ENCODE peak calls at places on chromosomes 13 and 19, in four cellular contexts. P is WTC11, W is K562, Z is GM12878. Q is an unnamed sample.

GRCh38 chr19:5193192-5193591 is 147.4 kb downstream of the PTPRS start:
- DNase-seq in P (peak; percentile 60), W (no peak), Z (no peak), Q (no peak)

GRCh38 chr13:37715606-37716015 is 117.0 kb upstream of the POSTN start:
- DNase-seq in P (no peak), W (no peak), Z (no peak), Q (no peak)

GRCh38 chr13:27233964-27234363 is 17.4 kb upstream of the RPL21 start:
- DNase-seq in P (no peak), W (no peak), Z (no peak), Q (no peak)

GRCh38 chr13:73544175-73544574 is 485.4 kb downstream of the KLF5 start:
- DNase-seq in P (no peak), W (no peak), Z (no peak), Q (no peak)

GRCh38 chr19:29798783-29799182 is 13.0 kb upstream of the CCNE1 start:
- DNase-seq in P (no peak), W (no peak), Z (no peak), Q (no peak)

GRCh38 chr19:54523403-54523802 is 20.8 kb downstream of the LAIR2 start:
- DNase-seq in P (no peak), W (no peak), Z (peak; percentile 71), Q (no peak)

GRCh38 chr13:99425485-99426341 is 75.6 kb upstream of the TM9SF2 start:
- DNase-seq in P (no peak), W (no peak), Z (peak; percentile 90), Q (no peak)

GRCh38 chr13:63198076-63198475 is 1782.4 kb upstream of the PCDH20 start:
- DNase-seq in P (no peak), W (no peak), Z (no peak), Q (no peak)

GRCh38 chr13:60410299-60410698 is 13.3 kb downstream of the TDRD3 start:
- DNase-seq in P (no peak), W (no peak), Z (no peak), Q (no peak)

GRCh38 chr13:20161275-20161950 is 561 bp upstream of the GJA3 start:
- DNase-seq in P (no peak), W (no peak), Z (no peak), Q (no peak)

GRCh38 chr19:5103061-5103701 is 134.3 kb downstream of the KDM4B start:
- DNase-seq in P (no peak), W (no peak), Z (no peak), Q (no peak)

GRCh38 chr19:48558018-48558684 is 6.2 kb downstream of the SULT2B1 start:
- DNase-seq in P (peak; percentile 41), W (peak; percentile 49), Z (no peak), Q (peak; percentile 93)

GRCh38 chr19:17333611-17334413 is 843 bp downstream of the ANO8 start:
- DNase-seq in P (peak; percentile 61), W (peak; percentile 72), Z (peak; percentile 16), Q (no peak)

GRCh38 chr19:41218615-41219507 is at the start of gene AXL:
- DNase-seq in P (peak; percentile 82), W (peak; percentile 48), Z (no peak), Q (peak; percentile 25)

GRCh38 chr19:44905437-44906160 is at the start of gene APOE:
- DNase-seq in P (peak; percentile 81), W (peak; percentile 54), Z (no peak), Q (peak; percentile 81)

GRCh38 chr13:28641600-28641926 is 17.4 kb upstream of the POMP start:
- DNase-seq in P (no peak), W (no peak), Z (peak; percentile 85), Q (peak; percentile 10)

GRCh38 chr13:77507931-77508776 is 27.4 kb upstream of the SCEL start:
- DNase-seq in P (no peak), W (no peak), Z (no peak), Q (no peak)
- TF ChIP-seq ETV6 in P (no peak), W (no peak), Z (no peak), Q (no peak)

DNA sequence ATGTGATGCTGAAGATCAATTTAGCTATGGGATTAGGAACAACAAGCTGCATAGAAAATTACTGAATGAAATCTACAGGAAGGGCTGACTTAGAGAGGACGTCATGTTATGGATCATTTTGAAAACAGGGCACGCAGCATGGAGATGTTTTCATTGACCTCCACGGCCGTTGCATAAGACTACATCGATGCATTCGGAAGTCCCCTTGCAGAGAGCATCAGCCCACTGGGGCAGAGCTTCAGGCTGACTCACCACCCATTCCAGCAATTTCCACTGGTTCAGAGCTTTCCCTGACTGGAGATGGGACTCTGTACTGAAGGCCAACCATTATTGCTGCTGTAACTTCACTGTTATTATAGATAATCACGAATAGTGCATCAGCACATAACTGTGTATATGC is 305.3 kb downstream of the IRS2 start:
- DNase-seq in P (no peak), W (no peak), Z (no peak), Q (no peak)
- TF ChIP-seq ETV6 in P (no peak), W (no peak), Z (no peak), Q (no peak)

GRCh38 chr13:93966267-93966936 is 513.1 kb downstream of the DCT start:
- DNase-seq in P (no peak), W (no peak), Z (no peak), Q (peak; percentile 88)

GRCh38 chr13:93959796-93960533 is 519.5 kb downstream of the DCT start:
- DNase-seq in P (no peak), W (no peak), Z (no peak), Q (no peak)

GRCh38 chr13:93965587-93965986 is 513.9 kb downstream of the DCT start:
- DNase-seq in P (no peak), W (no peak), Z (no peak), Q (no peak)

GRCh38 chr13:93967286-93967685 is 512.2 kb downstream of the DCT start:
- DNase-seq in P (no peak), W (no peak), Z (no peak), Q (no peak)

DNA sequence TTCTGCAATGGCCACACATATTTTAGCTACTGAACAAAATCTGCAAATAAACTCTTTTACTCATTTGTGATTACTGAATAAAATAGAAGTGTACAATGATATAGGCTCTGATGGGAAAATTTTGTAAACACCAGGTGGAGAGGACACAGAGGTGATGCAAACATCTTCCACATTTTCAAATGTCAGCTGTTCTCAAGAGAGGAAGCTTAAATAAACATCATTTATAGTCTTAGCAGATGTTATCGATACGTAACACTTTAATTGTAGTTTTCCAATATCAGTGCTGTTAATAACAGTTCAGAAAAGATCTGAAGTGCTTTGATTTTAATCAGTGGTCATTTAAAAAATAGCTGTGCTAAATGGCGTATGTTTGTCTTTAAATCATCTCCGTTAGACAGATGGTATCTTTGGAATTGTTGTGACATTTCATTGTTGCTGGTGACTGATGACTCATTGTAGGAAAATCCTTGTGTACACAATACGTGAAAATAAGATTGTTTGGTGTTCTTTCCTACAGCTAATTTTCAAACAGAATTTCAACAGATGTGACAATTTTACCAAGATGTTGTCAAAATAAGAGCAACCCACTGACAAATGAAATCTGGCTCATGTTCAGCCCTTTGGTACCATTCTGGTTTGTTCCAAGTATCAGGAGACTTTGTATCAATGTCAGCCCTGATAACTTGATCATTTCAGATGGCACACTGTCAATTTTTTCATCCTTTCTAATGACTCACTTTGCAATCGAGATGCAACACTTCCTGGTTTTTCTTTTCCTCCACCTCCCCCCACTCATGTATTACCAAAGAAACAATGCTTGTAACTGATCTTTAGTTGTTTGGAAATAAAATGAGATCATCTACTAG is 516.0 kb downstream of the DCT start:
- DNase-seq in P (no peak), W (no peak), Z (no peak), Q (peak; percentile 83)
- TF ChIP-seq ETV6 in P (no peak), W (no peak), Z (no peak), Q (no peak)

GRCh38 chr19:51293571-51294210 is 17.8 kb upstream of the IGLON5 start:
- DNase-seq in P (no peak), W (no peak), Z (no peak), Q (no peak)
- TF ChIP-seq ETV6 in P (no peak), W (no peak), Z (no peak), Q (no peak)

DNA sequence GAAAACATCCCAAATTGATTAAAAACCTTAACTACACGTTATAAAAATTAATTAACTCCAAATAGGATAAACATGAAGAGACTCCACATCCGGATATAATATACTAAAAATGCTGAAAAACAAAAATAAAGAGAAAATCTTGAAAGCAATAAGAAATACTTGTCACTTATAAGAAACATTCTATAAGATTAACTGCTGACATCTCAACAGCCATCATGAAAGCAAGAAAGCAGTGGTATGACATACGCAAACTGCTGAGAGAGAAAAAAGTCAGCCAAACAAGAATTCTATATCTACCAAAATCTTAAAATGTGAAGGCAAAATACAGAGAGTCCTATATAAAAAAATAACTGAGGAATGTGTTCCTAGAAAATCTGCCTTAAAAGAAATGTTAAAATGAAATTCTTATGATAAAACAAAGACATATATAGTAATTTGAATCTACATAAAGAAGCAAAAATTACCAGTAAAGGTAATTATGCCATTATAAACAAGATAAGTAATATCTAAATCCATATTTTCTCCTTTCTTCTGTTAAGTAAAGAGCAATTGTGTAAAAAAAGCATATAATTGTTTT is 1851.1 kb downstream of the PCDH9 start:
- DNase-seq in P (no peak), W (no peak), Z (no peak), Q (no peak)
- TF ChIP-seq ETV6 in P (no peak), W (no peak), Z (no peak), Q (no peak)

DNA sequence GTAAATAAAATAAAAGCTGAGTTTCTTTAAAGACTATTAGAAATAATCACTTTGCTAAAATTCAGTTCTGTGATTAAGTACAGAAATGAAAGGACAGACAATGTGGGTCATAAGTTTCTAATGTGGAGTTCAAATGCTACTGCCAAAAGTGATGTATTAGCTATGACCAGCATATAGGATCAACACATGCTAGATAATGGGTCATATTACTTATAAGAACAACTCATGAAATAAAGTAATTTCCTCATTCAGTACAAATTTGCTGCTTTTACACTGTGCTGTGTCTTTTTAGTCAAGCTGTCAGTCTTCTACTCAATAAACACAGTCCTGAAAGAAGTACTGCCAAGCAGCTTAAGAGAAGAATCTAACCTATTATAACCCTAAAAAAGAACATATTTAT is 135.2 kb downstream of the VWA8 start:
- DNase-seq in P (no peak), W (no peak), Z (no peak), Q (no peak)
- TF ChIP-seq ETV6 in P (no peak), W (no peak), Z (no peak), Q (no peak)

DNA sequence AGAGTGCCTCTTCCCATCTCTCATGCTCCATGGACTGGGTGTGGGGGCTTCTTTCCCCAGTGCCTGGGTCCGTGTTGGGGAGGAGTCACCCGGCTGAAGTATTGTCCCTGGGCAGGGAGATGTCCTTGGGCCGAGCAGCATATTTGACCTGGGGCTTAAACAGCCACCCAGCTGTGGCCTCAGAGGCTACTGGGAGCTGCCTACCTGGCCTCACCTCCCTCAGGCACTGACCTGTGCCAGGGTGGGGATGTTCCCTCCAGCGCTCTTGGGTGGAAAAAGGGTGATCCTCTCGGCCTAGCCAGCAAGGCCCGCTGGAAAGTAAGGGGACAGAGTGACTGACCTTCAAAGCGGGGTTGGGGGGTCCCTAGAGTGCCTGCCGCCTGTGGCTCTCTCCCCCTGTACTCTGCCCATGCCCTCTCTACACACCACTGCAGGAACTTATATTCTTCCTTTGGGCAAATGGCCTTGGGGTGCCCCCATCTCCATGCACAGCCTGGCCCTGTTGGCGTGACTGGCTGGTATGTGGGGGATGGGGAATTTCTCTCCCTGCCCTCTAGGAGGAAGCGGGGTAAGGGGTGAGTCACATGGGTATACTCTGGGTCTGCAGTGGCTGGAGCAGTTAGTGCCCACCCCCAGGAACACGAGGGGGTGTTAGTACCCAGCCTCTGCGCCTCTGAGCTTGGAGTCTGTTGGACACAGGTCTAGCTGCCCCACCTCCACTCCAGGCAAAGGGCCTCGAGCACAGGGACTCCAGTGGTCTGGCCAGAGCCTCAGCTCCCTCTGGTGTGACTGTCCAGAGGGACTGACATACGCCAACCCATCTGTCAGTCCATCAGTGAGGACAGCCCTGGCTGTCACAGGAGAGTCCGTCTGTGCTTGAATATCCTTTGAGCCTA is 66.3 kb downstream of the CHST8 start:
- DNase-seq in P (no peak), W (no peak), Z (no peak), Q (no peak)
- TF ChIP-seq ETV6 in P (no peak), W (no peak), Z (no peak), Q (no peak)

GRCh38 chr19:14530005-14530348 is 583 bp downstream of the TECR start:
- DNase-seq in P (no peak), W (no peak), Z (no peak), Q (no peak)
- TF ChIP-seq ETV6 in P (no peak), W (no peak), Z (no peak), Q (no peak)

Q was measured in HepG2.